ENCODE peak calls at places on chromosome 21, in seven cellular contexts. W is HL-60; V is CD8-positive, alpha-beta memory T cell; S is dorsolateral prefrontal cortex; H is GM04504; E is aorta; R is NCI-H1092. O is an unnamed sample.
A peak's percentile ranks its signal among the peaks of the same experiment; 100 is the strongest.

GRCh38 chr21:36949171-36950141 is 17.0 kb downstream of the HLCS start:
- DNase-seq in R (no peak), E (no peak), V (no peak), S (no peak), H (no peak), W (no peak), O (no peak)

GRCh38 chr21:26840912-26841311 is 4.3 kb downstream of the ADAMTS1 start:
- DNase-seq in V (no peak), H (no peak), R (no peak), E (peak; percentile 92), W (no peak), S (no peak), O (no peak)

GRCh38 chr21:42174173-42174572 is 44.8 kb upstream of the ABCG1 start:
- DNase-seq in R (no peak), E (no peak), H (no peak), S (no peak), V (no peak), W (no peak), O (no peak)

GRCh38 chr21:38267991-38268858 is 11.4 kb downstream of the KCNJ15 start:
- DNase-seq in E (no peak), W (no peak), S (no peak), H (no peak), V (no peak), R (no peak), O (no peak)

GRCh38 chr21:43797925-43798715 is 8.7 kb downstream of the RRP1 start:
- DNase-seq in E (no peak), R (no peak), H (no peak), S (no peak), V (no peak), W (no peak), O (no peak)

GRCh38 chr21:43923391-43923790 is 58.4 kb downstream of the AGPAT3 start:
- DNase-seq in R (no peak), V (no peak), H (no peak), S (peak; percentile 54), E (no peak), W (no peak), O (no peak)

GRCh38 chr21:16285646-16286223 is 556.0 kb downstream of the USP25 start:
- DNase-seq in R (no peak), S (no peak), E (no peak), W (no peak), H (no peak), V (no peak), O (peak; percentile 43)

GRCh38 chr21:42747267-42747701 is 93.9 kb downstream of the PDE9A start:
- DNase-seq in H (no peak), E (peak; percentile 66), V (no peak), W (no peak), S (no peak), R (no peak), O (no peak)

GRCh38 chr21:40719615-40720014 is 127.3 kb downstream of the DSCAM start:
- DNase-seq in R (no peak), W (no peak), E (no peak), H (no peak), V (no peak), S (no peak), O (no peak)

GRCh38 chr21:46113497-46114176 is 15.7 kb downstream of the COL6A2 start:
- DNase-seq in W (no peak), E (peak; percentile 61), H (no peak), V (no peak), R (no peak), S (peak; percentile 12), O (no peak)

GRCh38 chr21:27505516-27505915 is 538.6 kb upstream of the ADAMTS5 start:
- DNase-seq in R (no peak), V (no peak), W (no peak), H (peak; percentile 71), E (no peak), S (no peak), O (no peak)